ENCODE peak calls at places on chromosomes 12 and 14, in six cellular contexts. Y is PC-3, R is MM.1S, C is PC-9, W is GM23338, G is HCT116. V is an unnamed sample. For H3K9me2, the result is how much of the 10 kb centered on the place peaks cover.

GRCh38 chr14:101520621-101521305 is 40.5 kb upstream of the DIO3 start:
- DNase-seq in Y (no peak), R (no peak), C (no peak), W (no peak), G (no peak), V (no peak)

GRCh38 chr12:613996-614726 is 49.1 kb downstream of the NINJ2 start:
- DNase-seq in Y (no peak), R (no peak), C (no peak), W (peak), G (no peak), V (peak)

GRCh38 chr12:50275545-50275944 is 7.8 kb downstream of the LIMA1 start:
- DNase-seq in Y (no peak), R (no peak), C (no peak), W (no peak), G (no peak), V (no peak)

GRCh38 chr12:27463826-27464554 is 17.5 kb downstream of the SMCO2 start:
- DNase-seq in Y (no peak), R (no peak), C (no peak), W (peak), G (no peak), V (no peak)

GRCh38 chr14:87899228-87899627 is 93.8 kb downstream of the GALC start:
- DNase-seq in Y (no peak), R (no peak), C (no peak), W (no peak), G (no peak), V (no peak)

GRCh38 chr12:100393202-100393601 is 36.3 kb downstream of the SLC17A8 start:
- DNase-seq in Y (no peak), R (no peak), C (no peak), W (no peak), G (no peak), V (no peak)

GRCh38 chr12:54173066-54173726 is 15.6 kb downstream of the SMUG1 start:
- DNase-seq in Y (peak), R (peak), C (peak), W (peak), G (no peak), V (no peak)

GRCh38 chr14:55127491-55127951 is 1.5 kb upstream of the LGALS3 start:
- DNase-seq in Y (peak), R (no peak), C (peak), W (no peak), G (no peak), V (no peak)

GRCh38 chr12:92764820-92765219 is 62.0 kb downstream of the PLEKHG7 start:
- DNase-seq in Y (no peak), R (no peak), C (no peak), W (no peak), G (no peak), V (no peak)

GRCh38 chr12:26813812-26814211 is 19.2 kb downstream of the ITPR2 start:
- DNase-seq in Y (no peak), R (no peak), C (no peak), W (no peak), G (no peak), V (no peak)

GRCh38 chr14:34161351-34162169 is 210.7 kb upstream of the EGLN3 start:
- DNase-seq in Y (peak), R (no peak), C (peak), W (no peak), G (no peak), V (no peak)

GRCh38 chr14:102817942-102818940 is 41.0 kb downstream of the TRAF3 start:
- DNase-seq in Y (no peak), R (no peak), C (no peak), W (no peak), G (no peak), V (no peak)

GRCh38 chr14:35416108-35416750 is 11.7 kb upstream of the NFKBIA start:
- DNase-seq in Y (peak), R (peak), C (no peak), W (no peak), G (no peak), V (no peak)

GRCh38 chr12:49961993-49962764 is 507 bp downstream of the AQP5 start:
- DNase-seq in Y (no peak), R (no peak), C (no peak), W (peak), G (no peak), V (no peak)

GRCh38 chr14:89629383-89629782 is 212.3 kb upstream of the FOXN3 start:
- DNase-seq in Y (no peak), R (no peak), C (no peak), W (peak), G (no peak), V (no peak)

GRCh38 chr14:55038708-55039107 is 11.7 kb downstream of the SOCS4 start:
- DNase-seq in Y (peak), R (no peak), C (peak), W (no peak), G (no peak), V (no peak)

GRCh38 chr12:108367436-108367835 is 28.3 kb upstream of the CMKLR1 start:
- DNase-seq in Y (no peak), R (no peak), C (no peak), W (no peak), G (no peak), V (no peak)

GRCh38 chr14:94342334-94342934 is 19.3 kb upstream of the SERPINA6 start:
- DNase-seq in Y (peak), R (no peak), C (no peak), W (no peak), G (peak), V (no peak)

GRCh38 chr14:58571256-58571655 is 66.5 kb upstream of the DACT1 start:
- DNase-seq in Y (no peak), R (no peak), C (no peak), W (no peak), G (no peak), V (no peak)

GRCh38 chr14:58572092-58572853 is 65.5 kb upstream of the DACT1 start:
- DNase-seq in Y (peak), R (no peak), C (no peak), W (no peak), G (no peak), V (no peak)

DNA sequence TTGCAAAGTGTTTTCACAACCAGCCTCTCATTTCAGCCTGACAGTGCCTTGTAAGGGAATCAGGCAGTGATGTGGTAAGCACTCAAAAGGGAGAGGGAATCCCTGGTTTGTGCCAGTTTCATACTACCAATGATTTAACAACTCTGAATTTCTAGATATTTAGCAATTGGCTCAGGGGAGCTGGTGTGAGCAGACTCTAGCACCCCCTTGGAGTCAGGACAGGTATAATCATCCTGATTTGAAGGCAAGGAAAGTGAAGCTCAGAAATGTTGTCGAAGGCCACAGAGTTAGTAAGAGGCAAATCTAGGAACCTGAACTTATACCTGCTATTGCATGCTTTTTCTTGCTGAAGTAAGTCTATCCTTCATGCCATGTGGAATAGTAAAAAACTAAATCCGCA is 63.1 kb upstream of the DACT1 start:
- DNase-seq in Y (peak), R (no peak), C (no peak), W (peak), G (no peak), V (no peak)
- TF ChIP-seq CTCF in Y (peak), R (peak), C (no peak), W (peak), G (no peak), V (no peak)

DNA sequence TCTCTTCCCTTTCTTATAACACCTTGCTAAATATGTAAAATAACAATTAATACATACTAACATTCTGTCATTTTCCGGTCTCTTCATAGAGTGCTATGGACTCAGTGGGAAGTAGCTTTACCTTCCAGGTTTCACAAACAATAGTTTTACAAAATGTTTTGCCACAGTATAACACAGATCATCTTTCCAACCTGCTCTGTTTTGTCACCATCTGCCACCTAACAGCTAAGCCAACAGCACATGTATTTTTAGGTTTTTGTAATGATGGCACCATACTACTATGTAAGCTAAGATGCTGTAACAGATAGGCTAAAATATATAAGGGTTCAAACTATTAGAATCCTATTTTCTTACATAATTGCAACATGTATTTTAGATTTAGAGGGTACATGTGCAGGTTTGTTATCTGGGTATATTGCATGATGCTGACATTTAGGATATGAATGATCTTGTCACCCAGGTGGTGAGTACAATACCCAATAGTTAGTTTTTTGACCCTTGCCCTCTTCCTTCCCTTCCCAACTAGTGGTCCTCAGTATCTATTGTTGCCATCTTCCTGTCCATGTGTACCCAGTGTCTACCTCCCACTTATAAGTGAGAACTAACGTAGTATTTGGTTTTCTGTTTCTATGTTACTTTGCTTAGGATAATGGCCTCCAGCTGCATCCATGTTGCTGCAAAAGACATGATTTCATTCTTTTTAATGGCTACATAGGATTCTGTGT is 8.7 kb downstream of the RHOJ start:
- DNase-seq in Y (no peak), R (no peak), C (no peak), W (no peak), G (no peak), V (no peak)
- H3K9me2 ChIP-seq in Y (under half), R (under half), C (under half), W (under half), G (under half), V (under half)

GRCh38 chr12:101876861-101877815 is at the start of gene DRAM1:
- DNase-seq in Y (peak), R (peak), C (peak), W (peak), G (peak), V (peak)
- TF ChIP-seq CTCF in Y (peak), R (no peak), C (no peak), W (no peak), G (no peak), V (no peak)

DNA sequence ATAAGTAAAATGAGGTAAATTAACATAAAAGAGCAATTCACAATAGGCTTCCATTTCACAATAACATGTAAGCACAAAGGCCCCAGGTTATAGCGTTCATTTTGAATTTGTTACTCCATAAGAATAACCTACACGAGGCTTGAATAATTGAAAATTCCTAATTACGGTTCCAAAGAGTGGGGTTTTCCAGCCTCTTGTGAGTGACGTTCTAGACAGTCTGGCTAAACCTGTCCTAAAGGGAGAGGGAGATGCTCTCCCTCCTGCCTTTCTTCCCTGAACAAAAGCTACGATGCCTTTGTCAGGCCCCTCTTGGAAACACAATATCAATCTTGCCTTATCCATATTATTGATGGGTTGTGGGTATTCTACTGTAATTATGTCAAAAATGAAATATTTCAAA is 24.3 kb upstream of the VRK1 start:
- DNase-seq in Y (no peak), R (no peak), C (no peak), W (no peak), G (no peak), V (no peak)
- H3K9me2 ChIP-seq in Y (under half), R (under half), C (under half), W (under half), G (under half), V (under half)

GRCh38 chr12:115362319-115362976 is 678.5 kb upstream of the TBX3 start:
- DNase-seq in Y (peak), R (no peak), C (no peak), W (no peak), G (no peak), V (no peak)
- TF ChIP-seq CTCF in Y (peak), R (no peak), C (no peak), W (no peak), G (no peak), V (no peak)

GRCh38 chr12:5470221-5470620 is 38.3 kb downstream of the NTF3 start:
- DNase-seq in Y (no peak), R (no peak), C (no peak), W (no peak), G (no peak), V (no peak)
- H3K9me2 ChIP-seq in Y (under half), R (under half), C (under half), W (under half), G (under half), V (under half)

GRCh38 chr14:70567791-70568190 is 32.7 kb downstream of the MED6 start:
- DNase-seq in Y (peak), R (peak), C (peak), W (peak), G (peak), V (peak)
- TF ChIP-seq CTCF in Y (peak), R (peak), C (peak), W (peak), G (peak), V (peak)

GRCh38 chr14:28709571-28710305 is 56.8 kb upstream of the FOXG1 start:
- DNase-seq in Y (no peak), R (no peak), C (no peak), W (peak), G (no peak), V (no peak)
- H3K9me2 ChIP-seq in Y (under half), R (under half), C (under half), W (under half), G (under half), V (under half)

V was measured in OCI-LY7.